ENCODE peak calls at places on chromosomes 6 and 20, in six cellular contexts. One of them, this sample, is unnamed.
A peak's percentile ranks its signal among the peaks of the same experiment; 100 is the strongest.

GRCh38 chr6:16238057-16238657 is at the start of gene GMPR:
- DNase-seq in endothelial cell of umbilical vein: peak; percentile 81
- DNase-seq in prostate gland: peak; percentile 79
- DNase-seq in adrenal gland: peak; percentile 87
- DNase-seq in effector memory CD4-positive, alpha-beta T cell: peak; percentile 51
- DNase-seq in heart right ventricle: peak; percentile 81
- DNase-seq in this sample: peak; percentile 53

GRCh38 chr20:63908008-63908682 is 13.2 kb downstream of the DNAJC5 start:
- DNase-seq in endothelial cell of umbilical vein: no peak
- DNase-seq in prostate gland: no peak
- DNase-seq in adrenal gland: no peak
- DNase-seq in effector memory CD4-positive, alpha-beta T cell: no peak
- DNase-seq in heart right ventricle: no peak
- DNase-seq in this sample: no peak

GRCh38 chr20:45985573-45985972 is 13.6 kb upstream of the ZNF335 start:
- DNase-seq in endothelial cell of umbilical vein: no peak
- DNase-seq in prostate gland: no peak
- DNase-seq in adrenal gland: no peak
- DNase-seq in effector memory CD4-positive, alpha-beta T cell: no peak
- DNase-seq in heart right ventricle: no peak
- DNase-seq in this sample: no peak

GRCh38 chr20:51508780-51509179 is 33.7 kb downstream of the NFATC2 start:
- DNase-seq in endothelial cell of umbilical vein: no peak
- DNase-seq in prostate gland: no peak
- DNase-seq in adrenal gland: no peak
- DNase-seq in effector memory CD4-positive, alpha-beta T cell: no peak
- DNase-seq in heart right ventricle: no peak
- DNase-seq in this sample: no peak

GRCh38 chr6:137734875-137735182 is 132.2 kb upstream of the TNFAIP3 start:
- DNase-seq in endothelial cell of umbilical vein: no peak
- DNase-seq in prostate gland: no peak
- DNase-seq in adrenal gland: no peak
- DNase-seq in effector memory CD4-positive, alpha-beta T cell: no peak
- DNase-seq in heart right ventricle: no peak
- DNase-seq in this sample: no peak

GRCh38 chr20:17680128-17680835 is 1.8 kb downstream of the RRBP1 start:
- DNase-seq in endothelial cell of umbilical vein: peak; percentile 46
- DNase-seq in prostate gland: no peak
- DNase-seq in adrenal gland: peak; percentile 87
- DNase-seq in effector memory CD4-positive, alpha-beta T cell: no peak
- DNase-seq in heart right ventricle: peak; percentile 42
- DNase-seq in this sample: no peak

GRCh38 chr6:49736017-49736508 is 8.1 kb downstream of the CRISP3 start:
- DNase-seq in endothelial cell of umbilical vein: no peak
- DNase-seq in prostate gland: no peak
- DNase-seq in adrenal gland: no peak
- DNase-seq in effector memory CD4-positive, alpha-beta T cell: no peak
- DNase-seq in heart right ventricle: no peak
- DNase-seq in this sample: no peak

GRCh38 chr6:119495230-119495683 is 145.7 kb upstream of the MAN1A1 start:
- DNase-seq in endothelial cell of umbilical vein: no peak
- DNase-seq in prostate gland: no peak
- DNase-seq in adrenal gland: peak; percentile 95
- DNase-seq in effector memory CD4-positive, alpha-beta T cell: no peak
- DNase-seq in heart right ventricle: peak; percentile 8
- DNase-seq in this sample: no peak

GRCh38 chr6:15524736-15525401 is 138.0 kb downstream of the DTNBP1 start:
- DNase-seq in endothelial cell of umbilical vein: no peak
- DNase-seq in prostate gland: no peak
- DNase-seq in adrenal gland: peak; percentile 56
- DNase-seq in effector memory CD4-positive, alpha-beta T cell: no peak
- DNase-seq in heart right ventricle: no peak
- DNase-seq in this sample: no peak

GRCh38 chr6:151675746-151676459 is 131.6 kb upstream of the ESR1 start:
- DNase-seq in endothelial cell of umbilical vein: peak; percentile 46
- DNase-seq in prostate gland: no peak
- DNase-seq in adrenal gland: no peak
- DNase-seq in effector memory CD4-positive, alpha-beta T cell: no peak
- DNase-seq in heart right ventricle: no peak
- DNase-seq in this sample: peak; percentile 43

GRCh38 chr20:51385941-51386530 is 156.5 kb downstream of the NFATC2 start:
- DNase-seq in endothelial cell of umbilical vein: peak; percentile 67
- DNase-seq in prostate gland: no peak
- DNase-seq in adrenal gland: peak; percentile 67
- DNase-seq in effector memory CD4-positive, alpha-beta T cell: no peak
- DNase-seq in heart right ventricle: no peak
- DNase-seq in this sample: peak; percentile 20

GRCh38 chr6:35046862-35047261 is 94.3 kb downstream of the TCP11 start:
- DNase-seq in endothelial cell of umbilical vein: peak; percentile 89
- DNase-seq in prostate gland: no peak
- DNase-seq in adrenal gland: no peak
- DNase-seq in effector memory CD4-positive, alpha-beta T cell: no peak
- DNase-seq in heart right ventricle: no peak
- DNase-seq in this sample: no peak

GRCh38 chr6:161353208-161353613 is 79.3 kb upstream of the AGPAT4 start:
- DNase-seq in endothelial cell of umbilical vein: no peak
- DNase-seq in prostate gland: no peak
- DNase-seq in adrenal gland: peak; percentile 37
- DNase-seq in effector memory CD4-positive, alpha-beta T cell: no peak
- DNase-seq in heart right ventricle: no peak
- DNase-seq in this sample: no peak

GRCh38 chr6:33977606-33978438 is 168.1 kb downstream of the GRM4 start:
- DNase-seq in endothelial cell of umbilical vein: no peak
- DNase-seq in prostate gland: no peak
- DNase-seq in adrenal gland: no peak
- DNase-seq in effector memory CD4-positive, alpha-beta T cell: no peak
- DNase-seq in heart right ventricle: no peak
- DNase-seq in this sample: no peak

GRCh38 chr20:44102582-44102981 is 84.4 kb downstream of the JPH2 start:
- DNase-seq in endothelial cell of umbilical vein: no peak
- DNase-seq in prostate gland: no peak
- DNase-seq in adrenal gland: no peak
- DNase-seq in effector memory CD4-positive, alpha-beta T cell: no peak
- DNase-seq in heart right ventricle: no peak
- DNase-seq in this sample: no peak

GRCh38 chr20:23727016-23727415 is 23.7 kb downstream of the CST1 start:
- DNase-seq in endothelial cell of umbilical vein: no peak
- DNase-seq in prostate gland: no peak
- DNase-seq in adrenal gland: no peak
- DNase-seq in effector memory CD4-positive, alpha-beta T cell: no peak
- DNase-seq in heart right ventricle: no peak
- DNase-seq in this sample: no peak

GRCh38 chr6:159490298-159490937 is 202.6 kb downstream of the SOD2 start:
- DNase-seq in endothelial cell of umbilical vein: no peak
- DNase-seq in prostate gland: no peak
- DNase-seq in adrenal gland: no peak
- DNase-seq in effector memory CD4-positive, alpha-beta T cell: no peak
- DNase-seq in heart right ventricle: peak; percentile 26
- DNase-seq in this sample: no peak

GRCh38 chr6:106474476-106474875 is 114.0 kb downstream of the CRYBG1 start:
- DNase-seq in endothelial cell of umbilical vein: no peak
- DNase-seq in prostate gland: no peak
- DNase-seq in adrenal gland: no peak
- DNase-seq in effector memory CD4-positive, alpha-beta T cell: no peak
- DNase-seq in heart right ventricle: no peak
- DNase-seq in this sample: no peak

GRCh38 chr6:7296602-7297001 is 16.4 kb downstream of the SSR1 start:
- DNase-seq in endothelial cell of umbilical vein: no peak
- DNase-seq in prostate gland: no peak
- DNase-seq in adrenal gland: no peak
- DNase-seq in effector memory CD4-positive, alpha-beta T cell: no peak
- DNase-seq in heart right ventricle: no peak
- DNase-seq in this sample: no peak

GRCh38 chr6:7298113-7298512 is 14.9 kb downstream of the SSR1 start:
- DNase-seq in endothelial cell of umbilical vein: no peak
- DNase-seq in prostate gland: no peak
- DNase-seq in adrenal gland: no peak
- DNase-seq in effector memory CD4-positive, alpha-beta T cell: no peak
- DNase-seq in heart right ventricle: no peak
- DNase-seq in this sample: no peak

GRCh38 chr6:7301702-7302101 is 11.3 kb downstream of the SSR1 start:
- DNase-seq in endothelial cell of umbilical vein: no peak
- DNase-seq in prostate gland: no peak
- DNase-seq in adrenal gland: no peak
- DNase-seq in effector memory CD4-positive, alpha-beta T cell: no peak
- DNase-seq in heart right ventricle: no peak
- DNase-seq in this sample: no peak

GRCh38 chr6:7295916-7296315 is 17.1 kb downstream of the SSR1 start:
- DNase-seq in endothelial cell of umbilical vein: no peak
- DNase-seq in prostate gland: no peak
- DNase-seq in adrenal gland: no peak
- DNase-seq in effector memory CD4-positive, alpha-beta T cell: no peak
- DNase-seq in heart right ventricle: no peak
- DNase-seq in this sample: no peak

DNA sequence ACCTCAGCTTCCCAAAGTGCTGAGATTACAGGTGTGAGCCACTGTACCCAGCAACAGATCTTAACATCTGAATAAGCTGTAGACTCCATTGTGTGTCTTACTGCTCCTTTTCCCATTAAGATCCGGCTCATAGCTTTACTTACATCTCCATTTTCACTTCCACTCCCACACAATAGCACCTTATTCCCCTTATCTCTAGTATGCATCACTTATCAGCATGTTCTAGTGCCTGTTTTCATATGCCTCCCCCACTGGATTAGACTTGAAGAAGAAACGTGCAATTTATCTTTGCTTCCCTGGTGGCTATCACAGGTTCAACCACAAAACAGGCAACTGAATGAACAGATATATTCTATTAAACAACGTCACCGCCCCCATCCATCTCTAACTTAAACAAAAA is 12.1 kb downstream of the SSR1 start:
- DNase-seq in endothelial cell of umbilical vein: no peak
- DNase-seq in prostate gland: no peak
- DNase-seq in adrenal gland: no peak
- DNase-seq in effector memory CD4-positive, alpha-beta T cell: no peak
- DNase-seq in heart right ventricle: no peak
- DNase-seq in this sample: no peak
- H3K27ac ChIP-seq in endothelial cell of umbilical vein: no peak overlapping the region
- H3K27ac ChIP-seq in prostate gland: no peak overlapping the region
- H3K27ac ChIP-seq in adrenal gland: no peak overlapping the region
- H3K27ac ChIP-seq in effector memory CD4-positive, alpha-beta T cell: no peak overlapping the region
- H3K27ac ChIP-seq in heart right ventricle: no peak overlapping the region
- H3K27ac ChIP-seq in this sample: no peak overlapping the region

GRCh38 chr6:6003334-6004146 is 3.2 kb downstream of the NRN1 start:
- DNase-seq in endothelial cell of umbilical vein: peak; percentile 15
- DNase-seq in prostate gland: no peak
- DNase-seq in adrenal gland: no peak
- DNase-seq in effector memory CD4-positive, alpha-beta T cell: no peak
- DNase-seq in heart right ventricle: peak; percentile 47
- DNase-seq in this sample: no peak
- H3K4me1 ChIP-seq in endothelial cell of umbilical vein: peaks cover 23% of the 10 kb centered on the region
- H3K4me1 ChIP-seq in prostate gland: peaks cover 4% of the 10 kb centered on the region
- H3K4me1 ChIP-seq in adrenal gland: peaks cover 3% of the 10 kb centered on the region
- H3K4me1 ChIP-seq in effector memory CD4-positive, alpha-beta T cell: peaks cover 71% of the 10 kb centered on the region
- H3K4me1 ChIP-seq in heart right ventricle: peaks cover 28% of the 10 kb centered on the region
- H3K4me1 ChIP-seq in this sample: peaks cover 21% of the 10 kb centered on the region

GRCh38 chr20:25033941-25034335 is 24.0 kb downstream of the ACSS1 start:
- DNase-seq in endothelial cell of umbilical vein: no peak
- DNase-seq in prostate gland: no peak
- DNase-seq in adrenal gland: no peak
- DNase-seq in effector memory CD4-positive, alpha-beta T cell: no peak
- DNase-seq in heart right ventricle: no peak
- DNase-seq in this sample: no peak
- H3K27ac ChIP-seq in endothelial cell of umbilical vein: no peak overlapping the region
- H3K27ac ChIP-seq in prostate gland: peak overlapping the region; percentile 47
- H3K27ac ChIP-seq in adrenal gland: no peak overlapping the region
- H3K27ac ChIP-seq in effector memory CD4-positive, alpha-beta T cell: no peak overlapping the region
- H3K27ac ChIP-seq in heart right ventricle: peak overlapping the region; percentile 98
- H3K27ac ChIP-seq in this sample: no peak overlapping the region

GRCh38 chr20:41321003-41321402 is 3.5 kb upstream of the ZHX3 start:
- DNase-seq in endothelial cell of umbilical vein: no peak
- DNase-seq in prostate gland: no peak
- DNase-seq in adrenal gland: no peak
- DNase-seq in effector memory CD4-positive, alpha-beta T cell: no peak
- DNase-seq in heart right ventricle: no peak
- DNase-seq in this sample: no peak

GRCh38 chr20:41316602-41317535 is 662 bp downstream of the ZHX3 start:
- DNase-seq in endothelial cell of umbilical vein: peak; percentile 72
- DNase-seq in prostate gland: peak; percentile 66
- DNase-seq in adrenal gland: peak; percentile 81
- DNase-seq in effector memory CD4-positive, alpha-beta T cell: peak; percentile 60
- DNase-seq in heart right ventricle: peak; percentile 85
- DNase-seq in this sample: no peak

GRCh38 chr20:41316009-41316408 is 1.5 kb downstream of the ZHX3 start:
- DNase-seq in endothelial cell of umbilical vein: no peak
- DNase-seq in prostate gland: no peak
- DNase-seq in adrenal gland: no peak
- DNase-seq in effector memory CD4-positive, alpha-beta T cell: no peak
- DNase-seq in heart right ventricle: no peak
- DNase-seq in this sample: no peak

GRCh38 chr20:41318271-41318649 is 729 bp upstream of the ZHX3 start:
- DNase-seq in endothelial cell of umbilical vein: no peak
- DNase-seq in prostate gland: no peak
- DNase-seq in adrenal gland: no peak
- DNase-seq in effector memory CD4-positive, alpha-beta T cell: no peak
- DNase-seq in heart right ventricle: no peak
- DNase-seq in this sample: no peak

DNA sequence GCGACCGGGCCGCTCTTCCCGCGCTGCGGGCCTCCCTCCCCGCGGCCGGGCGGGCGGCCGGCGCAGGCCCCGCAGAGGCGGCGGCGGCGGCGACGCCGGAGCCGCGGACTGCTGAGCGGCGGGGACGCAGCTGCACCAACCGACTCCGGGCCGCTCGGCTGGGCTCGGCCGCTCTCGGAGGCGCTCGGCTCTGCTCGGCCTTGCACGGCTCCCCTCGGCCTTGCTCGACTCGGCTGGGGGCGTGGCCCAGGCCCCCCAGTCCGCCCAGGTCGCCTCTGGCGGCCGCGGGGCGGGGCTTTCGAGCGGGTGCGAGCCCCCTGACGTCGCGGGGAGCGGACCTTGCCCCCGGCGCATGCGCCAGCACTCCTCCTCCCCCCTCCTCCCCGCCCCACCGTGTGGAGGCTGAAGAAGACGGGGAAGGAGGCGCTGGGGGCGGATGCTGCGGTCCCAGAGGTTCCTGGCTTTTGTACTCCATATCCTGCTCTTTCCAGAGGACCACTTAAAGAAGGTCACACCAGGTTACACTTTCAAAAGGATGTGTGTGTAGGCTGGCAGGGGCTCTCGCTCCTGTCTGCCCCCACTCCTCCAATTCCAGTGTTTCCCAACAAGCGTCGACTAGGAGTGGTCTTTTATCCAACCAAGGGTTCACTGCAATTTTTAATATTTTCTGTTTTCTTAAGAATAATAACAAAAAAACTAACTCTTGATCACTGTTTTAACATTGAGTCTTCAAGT is at the start of gene ZHX3:
- DNase-seq in endothelial cell of umbilical vein: peak; percentile 97
- DNase-seq in prostate gland: peak; percentile 92
- DNase-seq in adrenal gland: peak; percentile 97
- DNase-seq in effector memory CD4-positive, alpha-beta T cell: peak; percentile 92
- DNase-seq in heart right ventricle: peak; percentile 97
- DNase-seq in this sample: peak; percentile 91
- H3K4me1 ChIP-seq in endothelial cell of umbilical vein: peaks cover 18% of the 10 kb centered on the region
- H3K4me1 ChIP-seq in prostate gland: no peaks in the 10 kb centered on the region
- H3K4me1 ChIP-seq in adrenal gland: peaks cover 22% of the 10 kb centered on the region
- H3K4me1 ChIP-seq in effector memory CD4-positive, alpha-beta T cell: peaks cover 7% of the 10 kb centered on the region
- H3K4me1 ChIP-seq in heart right ventricle: peaks cover 13% of the 10 kb centered on the region
- H3K4me1 ChIP-seq in this sample: no peaks in the 10 kb centered on the region